ENCODE peak calls at places on chromosomes 12 and 14, in nine cellular contexts. A, L, K, D, O, R, H, I and T are unnamed samples.

GRCh38 chr14:100076630-100077029 is 11.4 kb downstream of the EVL start:
- DNase-seq in D (peak; percentile 89), I (no peak), H (no peak), L (peak; percentile 82), K (no peak), R (peak; percentile 41), A (no peak), O (no peak), T (peak; percentile 81)

GRCh38 chr12:168763-169525 is 45.0 kb downstream of the SLC6A12 start:
- DNase-seq in I (no peak), D (no peak), A (no peak), K (no peak), R (no peak), H (no peak), O (no peak), L (no peak), T (no peak)

GRCh38 chr14:72558721-72559120 is 335.2 kb downstream of the DPF3 start:
- DNase-seq in K (no peak), O (no peak), L (no peak), H (no peak), I (no peak), R (no peak), A (no peak), D (peak; percentile 89), T (peak; percentile 71)

GRCh38 chr12:132429932-132430643 is 59.9 kb upstream of the FBRSL1 start:
- DNase-seq in I (peak; percentile 66), A (no peak), O (peak; percentile 66), K (peak; percentile 85), H (no peak), L (no peak), R (no peak), D (no peak), T (no peak)

GRCh38 chr12:25099010-25099409 is 96.0 kb downstream of the DNAI7 start:
- DNase-seq in K (no peak), I (no peak), H (no peak), A (no peak), D (no peak), L (no peak), O (no peak), R (no peak), T (no peak)

GRCh38 chr12:50934371-50934851 is 17.9 kb upstream of the HIGD1C start:
- DNase-seq in K (no peak), O (no peak), A (no peak), L (no peak), I (no peak), R (no peak), H (no peak), D (peak; percentile 67), T (no peak)

GRCh38 chr12:96698965-96699364 is 208.1 kb upstream of the NEDD1 start:
- DNase-seq in I (no peak), D (no peak), H (no peak), A (no peak), R (no peak), L (no peak), O (no peak), K (no peak), T (no peak)

GRCh38 chr12:99609455-99610181 is 37.9 kb upstream of the GARIN6 start:
- DNase-seq in O (no peak), L (no peak), R (no peak), K (no peak), H (no peak), A (no peak), D (no peak), I (no peak), T (no peak)

GRCh38 chr12:123250471-123251383 is 17.5 kb downstream of the MTRFR start:
- DNase-seq in R (peak; percentile 52), K (peak; percentile 94), L (no peak), O (peak; percentile 31), A (no peak), I (peak; percentile 56), D (no peak), H (no peak), T (no peak)

GRCh38 chr14:50191499-50191898 is 39.9 kb downstream of the SOS2 start:
- DNase-seq in A (no peak), R (no peak), I (no peak), K (no peak), D (no peak), H (no peak), L (no peak), O (no peak), T (no peak)

GRCh38 chr12:53231859-53232640 is at the start of gene RARG:
- DNase-seq in A (no peak), H (no peak), O (peak; percentile 57), D (peak; percentile 61), L (peak; percentile 85), R (peak; percentile 70), K (peak; percentile 75), I (peak; percentile 52), T (no peak)

GRCh38 chr12:113244015-113244983 is 23.0 kb downstream of the TPCN1 start:
- DNase-seq in R (peak; percentile 63), I (peak; percentile 86), H (no peak), A (peak; percentile 83), O (no peak), L (peak; percentile 90), D (no peak), K (peak; percentile 82), T (no peak)

GRCh38 chr12:66367015-66367667 is 64.8 kb downstream of the HELB start:
- DNase-seq in D (no peak), K (no peak), R (no peak), O (no peak), H (no peak), A (no peak), L (no peak), I (no peak), T (peak; percentile 48)

GRCh38 chr12:98296462-98297079 is 218.8 kb upstream of the TMPO start:
- DNase-seq in I (peak; percentile 6), H (no peak), K (no peak), O (peak; percentile 38), A (no peak), R (no peak), L (no peak), D (no peak), T (no peak)

DNA sequence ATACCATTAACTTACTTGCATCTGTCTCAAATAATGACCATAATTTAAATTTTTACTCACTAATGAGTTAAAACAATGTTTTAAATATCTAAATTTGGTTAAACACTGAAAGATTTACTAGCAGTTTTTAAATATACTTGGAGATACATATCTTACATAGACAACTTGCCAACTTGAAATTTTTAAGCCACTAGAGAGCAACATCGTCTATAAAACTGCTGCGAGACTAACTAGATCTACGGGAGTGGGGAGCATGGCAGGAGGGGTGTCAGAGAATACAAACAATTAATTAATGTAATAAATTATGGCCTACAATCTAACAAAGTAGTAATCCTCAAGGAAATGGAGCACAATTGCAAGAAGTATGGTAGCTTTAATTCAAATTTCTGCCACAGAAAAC is 120.4 kb downstream of the LRRIQ1 start:
- DNase-seq in A (no peak), O (no peak), L (no peak), H (no peak), K (no peak), R (no peak), I (peak; percentile 70), D (no peak), T (no peak)
- TF ChIP-seq CTCF in A (no peak), O (no peak), L (no peak), H (no peak), K (no peak), R (no peak), I (peak; percentile 59), D (no peak), T (no peak)

GRCh38 chr12:32298917-32299316 is 100.4 kb upstream of the FGD4 start:
- DNase-seq in I (peak; percentile 38), O (no peak), H (no peak), L (no peak), D (peak; percentile 66), K (no peak), A (no peak), R (no peak), T (no peak)

GRCh38 chr12:32292175-32292574 is 107.2 kb upstream of the FGD4 start:
- DNase-seq in I (no peak), H (no peak), D (no peak), A (no peak), K (no peak), R (no peak), L (no peak), O (no peak), T (no peak)

GRCh38 chr12:32296541-32296940 is 102.8 kb upstream of the FGD4 start:
- DNase-seq in I (no peak), L (no peak), A (no peak), R (no peak), O (no peak), H (no peak), K (no peak), D (no peak), T (no peak)

GRCh38 chr12:32290411-32290810 is 108.9 kb upstream of the FGD4 start:
- DNase-seq in A (no peak), R (no peak), H (no peak), I (no peak), L (no peak), K (no peak), D (peak; percentile 42), O (no peak), T (no peak)

DNA sequence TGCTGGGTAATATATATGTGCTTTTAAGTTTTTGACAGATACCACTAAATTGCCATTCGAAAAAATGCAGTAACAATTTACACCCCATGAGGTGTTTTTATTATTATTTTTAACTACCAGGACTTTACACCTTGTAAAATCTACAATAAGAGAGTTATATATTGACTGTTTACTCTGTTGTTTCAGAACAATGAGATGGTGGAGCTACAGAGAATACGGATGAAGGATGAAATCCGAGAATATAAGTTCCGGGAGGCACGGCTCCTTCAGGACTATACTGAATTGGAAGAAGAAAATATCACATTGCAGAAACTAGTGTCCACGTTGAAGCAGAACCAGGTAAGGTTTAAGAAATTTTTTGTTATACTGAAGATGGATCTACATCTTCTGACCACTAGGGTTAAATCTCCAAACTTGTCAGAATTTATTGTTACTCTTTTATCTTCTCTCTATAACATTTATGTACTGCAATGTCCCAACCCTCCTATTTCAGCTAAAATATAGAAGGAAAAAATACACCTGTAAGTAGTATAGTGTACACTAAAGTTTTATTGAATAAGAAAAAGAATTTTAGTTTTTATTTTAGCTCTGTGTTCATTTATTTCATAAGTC is 105.4 kb upstream of the FGD4 start:
- DNase-seq in H (no peak), R (no peak), D (no peak), L (no peak), O (no peak), I (no peak), K (no peak), A (no peak), T (no peak)
- TF ChIP-seq CTCF in H (no peak), R (no peak), D (peak; percentile 15), L (no peak), O (no peak), I (no peak), K (no peak), A (no peak), T (no peak)

DNA sequence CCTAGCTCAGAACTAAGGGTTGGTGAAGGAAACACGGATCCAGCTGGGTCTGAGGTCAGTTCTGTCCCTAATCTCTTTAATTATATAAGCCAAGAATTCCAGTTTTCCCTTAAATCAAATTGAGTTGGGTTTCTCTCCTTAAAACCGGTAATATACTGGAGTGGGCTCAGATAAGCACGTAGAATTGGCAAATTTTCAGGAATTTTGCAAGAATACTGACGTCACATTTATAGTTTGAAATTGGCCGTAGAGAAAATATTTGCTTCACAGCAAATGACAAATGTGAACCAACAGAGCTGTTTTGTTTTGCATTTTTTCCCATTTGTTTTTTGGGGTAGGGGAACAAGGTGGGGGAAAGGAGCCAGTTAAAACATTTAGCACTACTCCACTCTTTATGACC is 17.4 kb downstream of the C12orf50 start:
- DNase-seq in K (no peak), A (no peak), R (no peak), I (no peak), H (no peak), L (no peak), O (no peak), D (peak; percentile 37), T (no peak)
- TF ChIP-seq CTCF in K (no peak), A (no peak), R (no peak), I (no peak), H (no peak), L (no peak), O (no peak), D (no peak), T (no peak)

GRCh38 chr12:26701604-26702215 is 131.3 kb downstream of the ITPR2 start:
- DNase-seq in R (no peak), I (peak; percentile 78), K (no peak), H (no peak), A (no peak), O (no peak), D (peak; percentile 76), L (no peak), T (no peak)
- TF ChIP-seq CTCF in R (peak; percentile 51), I (peak; percentile 75), K (peak; percentile 61), H (peak; percentile 68), A (peak; percentile 82), O (peak; percentile 42), D (peak; percentile 59), L (peak; percentile 46), T (peak; percentile 48)